ENCODE peak calls at places on chromosomes 6 and 20, in four cellular contexts. B, P, C and A are unnamed samples.

GRCh38 chr6:128841518-128841917 is 41.4 kb upstream of the LAMA2 start:
- DNase-seq in C (no peak), B (no peak), P (no peak), A (no peak)

GRCh38 chr6:6919173-6919572 is 188.6 kb upstream of the RREB1 start:
- DNase-seq in C (no peak), P (no peak), B (no peak), A (no peak)

GRCh38 chr6:139278190-139278589 is 13.6 kb downstream of the TXLNB start:
- DNase-seq in C (no peak), P (no peak), B (no peak), A (no peak)

GRCh38 chr6:15897063-15897934 is 231.6 kb upstream of the MYLIP start:
- DNase-seq in C (peak; percentile 36), B (peak; percentile 92), P (no peak), A (no peak)

GRCh38 chr6:132020138-132020551 is 69.0 kb upstream of the CCN2 start:
- DNase-seq in C (no peak), B (no peak), P (peak; percentile 18), A (no peak)

GRCh38 chr6:144314562-144314961 is 29.4 kb downstream of the UTRN start:
- DNase-seq in B (no peak), C (no peak), P (no peak), A (no peak)

GRCh38 chr6:69732640-69733039 is 64.2 kb downstream of the LMBRD1 start:
- DNase-seq in P (no peak), B (peak; percentile 38), C (no peak), A (no peak)

GRCh38 chr20:47303736-47304135 is 52.8 kb downstream of the ZMYND8 start:
- DNase-seq in B (no peak), P (no peak), C (no peak), A (no peak)

GRCh38 chr6:108163267-108163643 is 2.6 kb upstream of the NR2E1 start:
- DNase-seq in B (no peak), P (no peak), C (no peak), A (no peak)

GRCh38 chr6:122803056-122803695 is 14.1 kb downstream of the SMPDL3A start:
- DNase-seq in C (no peak), P (no peak), B (peak; percentile 69), A (peak; percentile 68)

GRCh38 chr6:158604048-158604406 is 40.5 kb downstream of the DYNLT1 start:
- DNase-seq in P (no peak), B (no peak), C (no peak), A (no peak)

GRCh38 chr6:81752969-81753708 is 658 bp upstream of the TENT5A start:
- DNase-seq in B (peak; percentile 97), P (peak; percentile 74), C (peak; percentile 88), A (peak; percentile 95)

GRCh38 chr6:170097505-170098427 is 193.1 kb downstream of the DLL1 start:
- DNase-seq in B (no peak), P (no peak), C (no peak), A (peak; percentile 27)

GRCh38 chr6:151374024-151374423 is 17.3 kb downstream of the ZBTB2 start:
- DNase-seq in P (no peak), C (no peak), B (peak; percentile 27), A (peak; percentile 65)

GRCh38 chr20:11529046-11529445 is 388.6 kb upstream of the BTBD3 start:
- DNase-seq in B (no peak), P (no peak), C (no peak), A (no peak)

GRCh38 chr6:139698526-139699182 is 324.2 kb upstream of the CITED2 start:
- DNase-seq in C (peak; percentile 60), B (peak; percentile 68), P (no peak), A (no peak)

GRCh38 chr6:15504581-15505350 is 158.1 kb downstream of the DTNBP1 start:
- DNase-seq in B (peak; percentile 98), C (peak; percentile 39), P (peak; percentile 82), A (peak; percentile 67)

GRCh38 chr6:130019796-130020105 is 1.4 kb downstream of the L3MBTL3 start:
- DNase-seq in B (no peak), P (no peak), C (no peak), A (no peak)

GRCh38 chr20:49893242-49894072 is 21.9 kb downstream of the SPATA2 start:
- DNase-seq in C (no peak), P (no peak), B (peak; percentile 30), A (no peak)

GRCh38 chr6:32982084-32982701 is 13.8 kb downstream of the BRD2 start:
- DNase-seq in B (peak; percentile 25), P (no peak), C (no peak), A (no peak)

GRCh38 chr6:30560930-30561329 is 3.8 kb downstream of the PRR3 start:
- DNase-seq in B (no peak), P (no peak), C (no peak), A (no peak)

GRCh38 chr20:34983995-34984735 is 28.5 kb downstream of the MYH7B start:
- DNase-seq in C (peak; percentile 37), B (no peak), P (no peak), A (peak; percentile 48)

GRCh38 chr6:132070356-132070755 is 119.2 kb upstream of the CCN2 start:
- DNase-seq in C (no peak), P (no peak), B (no peak), A (no peak)

GRCh38 chr6:37029249-37029959 is 23.9 kb downstream of the FGD2 start:
- DNase-seq in P (peak; percentile 47), B (peak; percentile 92), C (peak; percentile 56), A (peak; percentile 82)

GRCh38 chr6:36427781-36428345 is 14.8 kb downstream of the PXT1 start:
- DNase-seq in C (no peak), B (peak; percentile 65), P (no peak), A (no peak)

GRCh38 chr6:167976708-167977107 is 20.8 kb upstream of the KIF25 start:
- DNase-seq in C (no peak), B (no peak), P (no peak), A (no peak)

GRCh38 chr6:100620085-100620484 is 155.4 kb upstream of the SIM1 start:
- DNase-seq in B (peak; percentile 59), P (no peak), C (no peak), A (no peak)

GRCh38 chr6:22147983-22148797 is 148.6 kb downstream of the PRL start:
- DNase-seq in B (peak; percentile 83), C (peak; percentile 40), P (no peak), A (no peak)

GRCh38 chr20:45487231-45487635 is 17.7 kb downstream of the WFDC2 start:
- DNase-seq in B (no peak), P (no peak), C (no peak), A (no peak)
- H3K4me3 ChIP-seq in B (no peak overlapping the region), P (no peak overlapping the region), C (no peak overlapping the region), A (no peak overlapping the region)

GRCh38 chr6:24501374-24501773 is 6.6 kb downstream of the ALDH5A1 start:
- DNase-seq in C (no peak), B (no peak), P (no peak), A (no peak)

GRCh38 chr6:24504274-24504641 is 9.5 kb downstream of the ALDH5A1 start:
- DNase-seq in C (peak; percentile 21), P (no peak), B (no peak), A (no peak)

GRCh38 chr6:24504642-24505586 is 10.1 kb downstream of the ALDH5A1 start:
- DNase-seq in C (peak; percentile 73), P (no peak), B (no peak), A (peak; percentile 94)

GRCh38 chr6:24501914-24502313 is 7.1 kb downstream of the ALDH5A1 start:
- DNase-seq in P (no peak), C (peak; percentile 32), B (no peak), A (no peak)

GRCh38 chr6:24506814-24507520 is 12.2 kb downstream of the ALDH5A1 start:
- DNase-seq in B (no peak), C (no peak), P (no peak), A (no peak)
- TF ChIP-seq CTCF in B (no peak), C (no peak), P (no peak), A (no peak)

GRCh38 chr6:89350281-89351037 is 2.1 kb downstream of the UBE2J1 start:
- DNase-seq in P (no peak), C (no peak), B (peak; percentile 56), A (no peak)
- H3K4me1 ChIP-seq in P (no peaks in the 10 kb centered on the region), C (peaks cover 8% of the 10 kb centered on the region), B (peaks cover 39% of the 10 kb centered on the region), A (peaks cover 7% of the 10 kb centered on the region)

GRCh38 chr6:166253277-166254229 is 54.6 kb downstream of the PRR18 start:
- DNase-seq in P (no peak), B (no peak), C (peak; percentile 24), A (peak; percentile 50)
- H3K4me3 ChIP-seq in P (peak overlapping the region; percentile 61), B (peak overlapping the region; percentile 38), C (no peak overlapping the region), A (peak overlapping the region; percentile 39)